ENCODE peak calls at places on chromosomes 16 and 17, in nine cellular contexts. G is AG08396; F is RCC 7860; C is stimulated activated CD4-positive, alpha-beta T cell treated with anti-CD3 and anti-CD28 coated beads, Interleukin-1b, Interleukin-23, amount 100 ng/mL, for 24 hours; N is progenitor cell of endocrine pancreas; K is neural crest cell; J is effector CD4-positive, alpha-beta T cell; D is SW480; L is GM12891. A is an unnamed sample.

GRCh38 chr16:72427001-72427785 is 255.2 kb upstream of the PMFBP1 start:
- DNase-seq in K (no peak), L (no peak), G (no peak), J (no peak), N (no peak), F (no peak), C (no peak), D (no peak), A (no peak)

GRCh38 chr17:42924891-42925290 is 24.3 kb downstream of the G6PC1 start:
- DNase-seq in L (no peak), J (no peak), K (no peak), D (no peak), N (no peak), C (no peak), G (no peak), F (no peak), A (no peak)

GRCh38 chr16:49183911-49184310 is 97.7 kb downstream of the CBLN1 start:
- DNase-seq in F (no peak), J (no peak), L (no peak), C (no peak), K (peak; percentile 9), N (peak; percentile 16), D (peak; percentile 9), G (no peak), A (no peak)

GRCh38 chr16:31064882-31065461 is 9.1 kb downstream of the ZNF668 start:
- DNase-seq in L (no peak), G (peak; percentile 97), C (no peak), N (no peak), F (peak; percentile 54), K (no peak), J (no peak), D (peak; percentile 44), A (no peak)

GRCh38 chr17:63189930-63190329 is 223.9 kb downstream of the TANC2 start:
- DNase-seq in D (no peak), L (no peak), K (no peak), G (no peak), C (no peak), F (no peak), N (no peak), J (no peak), A (no peak)

GRCh38 chr17:34254651-34255380 is at the start of gene CCL2:
- DNase-seq in N (no peak), K (peak; percentile 28), D (peak; percentile 5), F (peak; percentile 46), J (no peak), L (no peak), G (peak; percentile 62), C (no peak), A (no peak)

GRCh38 chr16:53052519-53053501 is at the start of gene CHD9NB:
- DNase-seq in N (no peak), K (no peak), D (peak; percentile 79), C (no peak), F (peak; percentile 84), J (no peak), G (peak; percentile 84), L (no peak), A (no peak)

GRCh38 chr17:57404073-57404472 is 147.8 kb downstream of the MSI2 start:
- DNase-seq in J (no peak), K (no peak), N (no peak), C (no peak), F (no peak), G (no peak), D (no peak), L (no peak), A (no peak)

GRCh38 chr17:78767806-78768205 is 14.3 kb downstream of the CYTH1 start:
- DNase-seq in F (no peak), N (no peak), L (no peak), K (no peak), J (no peak), C (no peak), G (no peak), D (no peak), A (no peak)

GRCh38 chr17:76367647-76368046 is 13.9 kb upstream of the PRPSAP1 start:
- DNase-seq in J (no peak), G (no peak), L (no peak), K (no peak), F (no peak), C (no peak), N (no peak), D (no peak), A (no peak)

GRCh38 chr16:26598061-26598460 is 468.7 kb upstream of the C16orf82 start:
- DNase-seq in C (peak; percentile 43), G (no peak), F (peak; percentile 24), N (no peak), D (peak; percentile 57), K (no peak), L (no peak), J (peak; percentile 29), A (peak; percentile 66)

GRCh38 chr16:74842413-74842812 is 67.8 kb upstream of the FA2H start:
- DNase-seq in F (no peak), J (no peak), G (no peak), C (no peak), K (no peak), L (no peak), N (no peak), D (no peak), A (no peak)

GRCh38 chr16:69709456-69710084 is 16.8 kb downstream of the NQO1 start:
- DNase-seq in J (no peak), N (no peak), L (no peak), K (no peak), G (peak; percentile 45), F (peak; percentile 60), C (no peak), D (peak; percentile 69), A (no peak)